ENCODE peak calls at places on chromosomes 7 and 10, in ten cellular contexts. F is T-cell, W is body of pancreas, B is lung microvascular endothelial cell, N is T follicular helper cell, D is COLO829, C is astrocyte of the hippocampus, Z is B cell, Y is pons, G is A549. L is an unnamed sample.

GRCh38 chr10:99698504-99699080 is 33.3 kb downstream of the COX15 start:
- DNase-seq in Y (no peak), G (no peak), Z (peak), F (no peak), B (peak), D (no peak), W (peak), N (no peak), C (no peak), L (no peak)

GRCh38 chr7:150383710-150384397 is 4.7 kb downstream of the ZNF775 start:
- DNase-seq in W (no peak), F (no peak), Z (no peak), C (peak), D (peak), G (no peak), B (no peak), N (no peak), Y (peak), L (no peak)

GRCh38 chr7:51141451-51141971 is 175.1 kb downstream of the COBL start:
- DNase-seq in Z (no peak), C (peak), G (peak), D (peak), W (no peak), B (peak), F (no peak), Y (peak), N (no peak), L (peak)

GRCh38 chr7:2525931-2526630 is 6.5 kb downstream of the LFNG start:
- DNase-seq in Y (no peak), D (no peak), W (no peak), Z (no peak), F (no peak), G (no peak), B (no peak), C (peak), N (no peak), L (no peak)

GRCh38 chr7:46139079-46139478 is 218.0 kb upstream of the IGFBP3 start:
- DNase-seq in B (no peak), F (no peak), Y (no peak), W (no peak), G (no peak), N (no peak), C (peak), Z (no peak), D (no peak), L (no peak)

GRCh38 chr10:102040721-102041120 is 15.3 kb downstream of the ARMH3 start:
- DNase-seq in C (no peak), B (no peak), G (no peak), F (no peak), N (no peak), Z (no peak), D (no peak), Y (no peak), W (no peak), L (no peak)

GRCh38 chr7:96034940-96035727 is 262.8 kb downstream of the DYNC1I1 start:
- DNase-seq in B (peak), N (no peak), F (no peak), C (no peak), W (no peak), Z (no peak), D (no peak), G (no peak), Y (no peak), L (no peak)

GRCh38 chr10:36373424-36374096 is 731.5 kb upstream of the FZD8 start:
- DNase-seq in N (no peak), Z (no peak), D (no peak), Y (no peak), W (no peak), G (no peak), B (no peak), F (no peak), C (no peak), L (no peak)

GRCh38 chr7:25613912-25614311 is 385.6 kb upstream of the NPVF start:
- DNase-seq in Z (no peak), C (no peak), B (no peak), N (no peak), W (no peak), F (no peak), G (no peak), D (no peak), Y (no peak), L (no peak)

GRCh38 chr10:44752451-44753441 is 158.4 kb upstream of the TMEM72 start:
- DNase-seq in B (peak), C (peak), Z (no peak), F (no peak), D (no peak), G (no peak), W (peak), N (no peak), Y (peak), L (no peak)

GRCh38 chr7:74579800-74580685 is 77.5 kb upstream of the GTF2I start:
- DNase-seq in D (no peak), N (no peak), B (no peak), Z (no peak), Y (no peak), F (no peak), W (peak), G (peak), C (peak), L (no peak)

GRCh38 chr7:17304926-17305325 is 6.5 kb downstream of the AHR start:
- DNase-seq in N (no peak), Z (no peak), G (peak), B (peak), Y (no peak), C (peak), W (no peak), D (peak), F (no peak), L (no peak)

GRCh38 chr10:62726142-62726541 is 78.4 kb upstream of the ADO start:
- DNase-seq in G (no peak), D (no peak), B (no peak), Z (no peak), W (no peak), Y (no peak), F (no peak), C (no peak), N (no peak), L (no peak)

GRCh38 chr7:30963842-30964241 is at the start of gene GHRHR:
- DNase-seq in N (no peak), C (no peak), F (no peak), G (no peak), Y (no peak), B (no peak), Z (no peak), W (no peak), D (no peak), L (no peak)

GRCh38 chr10:129764011-129764900 is 199.8 kb downstream of the EBF3 start:
- DNase-seq in N (no peak), B (no peak), C (no peak), Y (no peak), D (no peak), F (no peak), G (no peak), W (peak), Z (no peak), L (no peak)

GRCh38 chr7:55065511-55066229 is 46.9 kb downstream of the EGFR start:
- DNase-seq in D (peak), B (peak), C (peak), Y (no peak), W (no peak), Z (no peak), F (no peak), G (peak), N (no peak), L (no peak)

GRCh38 chr7:80724249-80724871 is 85.9 kb downstream of the CD36 start:
- DNase-seq in W (no peak), C (peak), G (no peak), B (no peak), D (no peak), N (no peak), Z (no peak), Y (no peak), F (no peak), L (no peak)

GRCh38 chr10:7969623-7970022 is 84.9 kb upstream of the GATA3 start:
- DNase-seq in N (no peak), Y (no peak), G (no peak), Z (no peak), W (no peak), B (peak), D (no peak), F (no peak), C (no peak), L (no peak)

GRCh38 chr10:131090761-131091661 is 220.5 kb downstream of the TCERG1L start:
- DNase-seq in D (no peak), B (no peak), Z (no peak), W (peak), F (no peak), C (no peak), N (no peak), Y (no peak), G (no peak), L (no peak)

L was measured in T-helper 2 cell.